ENCODE peak calls at places on chromosomes 16 and 17, in five cellular contexts. One of them, this sample, is unnamed.

GRCh38 chr16:27538508-27538907 is 11.2 kb downstream of the GTF3C1 start:
- DNase-seq in neural progenitor cell: no peak
- DNase-seq in AG04450: no peak
- DNase-seq in upper lobe of right lung: no peak
- DNase-seq in sigmoid colon: no peak
- DNase-seq in this sample: no peak

GRCh38 chr17:1158879-1159278 is 20.9 kb downstream of the ABR start:
- DNase-seq in neural progenitor cell: no peak
- DNase-seq in AG04450: peak; percentile 43
- DNase-seq in upper lobe of right lung: no peak
- DNase-seq in sigmoid colon: no peak
- DNase-seq in this sample: no peak

GRCh38 chr16:64253525-64253924 is 868.3 kb downstream of the CDH11 start:
- DNase-seq in neural progenitor cell: no peak
- DNase-seq in AG04450: no peak
- DNase-seq in upper lobe of right lung: no peak
- DNase-seq in sigmoid colon: no peak
- DNase-seq in this sample: no peak

GRCh38 chr17:14276535-14277250 is 24.2 kb upstream of the HS3ST3B1 start:
- DNase-seq in neural progenitor cell: no peak
- DNase-seq in AG04450: no peak
- DNase-seq in upper lobe of right lung: no peak
- DNase-seq in sigmoid colon: no peak
- DNase-seq in this sample: no peak

GRCh38 chr17:1830288-1830687 is 483 bp downstream of the RPA1 start:
- DNase-seq in neural progenitor cell: peak; percentile 48
- DNase-seq in AG04450: no peak
- DNase-seq in upper lobe of right lung: no peak
- DNase-seq in sigmoid colon: no peak
- DNase-seq in this sample: no peak

GRCh38 chr17:75073618-75074047 is 14.1 kb upstream of the SLC16A5 start:
- DNase-seq in neural progenitor cell: no peak
- DNase-seq in AG04450: no peak
- DNase-seq in upper lobe of right lung: no peak
- DNase-seq in sigmoid colon: peak; percentile 80
- DNase-seq in this sample: no peak

GRCh38 chr16:14302031-14302398 is 230.9 kb downstream of the MRTFB start:
- DNase-seq in neural progenitor cell: peak; percentile 82
- DNase-seq in AG04450: no peak
- DNase-seq in upper lobe of right lung: peak; percentile 77
- DNase-seq in sigmoid colon: peak; percentile 79
- DNase-seq in this sample: no peak

GRCh38 chr16:22335668-22336246 is 38.5 kb downstream of the POLR3E start:
- DNase-seq in neural progenitor cell: no peak
- DNase-seq in AG04450: no peak
- DNase-seq in upper lobe of right lung: no peak
- DNase-seq in sigmoid colon: no peak
- DNase-seq in this sample: no peak

GRCh38 chr17:61247438-61247837 is 152.2 kb upstream of the TBX2 start:
- DNase-seq in neural progenitor cell: no peak
- DNase-seq in AG04450: no peak
- DNase-seq in upper lobe of right lung: no peak
- DNase-seq in sigmoid colon: no peak
- DNase-seq in this sample: no peak

GRCh38 chr17:58786586-58787295 is 31.1 kb downstream of the PPM1E start:
- DNase-seq in neural progenitor cell: no peak
- DNase-seq in AG04450: peak; percentile 56
- DNase-seq in upper lobe of right lung: no peak
- DNase-seq in sigmoid colon: no peak
- DNase-seq in this sample: no peak

GRCh38 chr16:28935924-28936783 is 4.4 kb downstream of the CD19 start:
- DNase-seq in neural progenitor cell: peak; percentile 69
- DNase-seq in AG04450: no peak
- DNase-seq in upper lobe of right lung: peak; percentile 92
- DNase-seq in sigmoid colon: peak; percentile 82
- DNase-seq in this sample: no peak

DNA sequence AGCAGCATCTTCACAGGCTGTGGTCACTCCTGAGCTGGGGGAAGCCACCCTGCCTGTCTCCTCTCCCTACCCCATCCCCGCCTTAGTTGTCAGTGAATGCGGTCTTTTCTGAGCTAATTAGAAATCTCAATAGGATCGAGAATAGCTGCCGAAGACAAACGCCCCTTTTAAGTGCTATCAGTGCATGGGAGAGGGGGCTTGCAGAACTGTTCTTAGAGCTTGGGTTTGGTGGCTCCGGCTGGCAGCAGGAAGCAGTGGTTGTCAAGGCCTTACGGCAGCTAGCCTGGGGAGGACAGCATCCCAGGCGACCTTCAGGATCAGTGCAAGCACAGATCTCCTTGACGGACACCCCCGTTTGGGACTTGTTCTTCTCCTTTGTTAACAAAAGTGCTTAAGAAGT is 195.1 kb downstream of the CCDC182 start:
- DNase-seq in neural progenitor cell: peak; percentile 75
- DNase-seq in AG04450: no peak
- DNase-seq in upper lobe of right lung: no peak
- DNase-seq in sigmoid colon: no peak
- DNase-seq in this sample: no peak
- TF ChIP-seq CTCF in neural progenitor cell: no peak
- TF ChIP-seq CTCF in AG04450: no peak
- TF ChIP-seq CTCF in upper lobe of right lung: no peak
- TF ChIP-seq CTCF in sigmoid colon: no peak
- TF ChIP-seq CTCF in this sample: no peak

GRCh38 chr16:16143038-16143763 is 80.1 kb downstream of the ABCC6 start:
- DNase-seq in neural progenitor cell: peak; percentile 37
- DNase-seq in AG04450: no peak
- DNase-seq in upper lobe of right lung: no peak
- DNase-seq in sigmoid colon: no peak
- DNase-seq in this sample: no peak

GRCh38 chr16:16143941-16144340 is 79.4 kb downstream of the ABCC6 start:
- DNase-seq in neural progenitor cell: no peak
- DNase-seq in AG04450: no peak
- DNase-seq in upper lobe of right lung: no peak
- DNase-seq in sigmoid colon: no peak
- DNase-seq in this sample: no peak

GRCh38 chr16:16144416-16144815 is 78.9 kb downstream of the ABCC6 start:
- DNase-seq in neural progenitor cell: no peak
- DNase-seq in AG04450: no peak
- DNase-seq in upper lobe of right lung: no peak
- DNase-seq in sigmoid colon: no peak
- DNase-seq in this sample: no peak

GRCh38 chr16:16146380-16147315 is 76.6 kb downstream of the ABCC6 start:
- DNase-seq in neural progenitor cell: no peak
- DNase-seq in AG04450: no peak
- DNase-seq in upper lobe of right lung: no peak
- DNase-seq in sigmoid colon: no peak
- DNase-seq in this sample: no peak

GRCh38 chr16:16145286-16145685 is 78.0 kb downstream of the ABCC6 start:
- DNase-seq in neural progenitor cell: no peak
- DNase-seq in AG04450: no peak
- DNase-seq in upper lobe of right lung: no peak
- DNase-seq in sigmoid colon: no peak
- DNase-seq in this sample: no peak
- TF ChIP-seq CTCF in neural progenitor cell: no peak
- TF ChIP-seq CTCF in AG04450: peak; percentile 7
- TF ChIP-seq CTCF in upper lobe of right lung: no peak
- TF ChIP-seq CTCF in sigmoid colon: no peak
- TF ChIP-seq CTCF in this sample: peak; percentile 21

GRCh38 chr16:82755570-82756282 is 129.0 kb downstream of the CDH13 start:
- DNase-seq in neural progenitor cell: peak; percentile 6
- DNase-seq in AG04450: no peak
- DNase-seq in upper lobe of right lung: no peak
- DNase-seq in sigmoid colon: no peak
- DNase-seq in this sample: no peak
- TF ChIP-seq CTCF in neural progenitor cell: peak; percentile 47
- TF ChIP-seq CTCF in AG04450: peak; percentile 34
- TF ChIP-seq CTCF in upper lobe of right lung: peak; percentile 6
- TF ChIP-seq CTCF in sigmoid colon: no peak
- TF ChIP-seq CTCF in this sample: peak; percentile 70

GRCh38 chr16:3123986-3124886 is 10.6 kb upstream of the ZNF213 start:
- DNase-seq in neural progenitor cell: peak; percentile 100
- DNase-seq in AG04450: peak; percentile 74
- DNase-seq in upper lobe of right lung: peak; percentile 98
- DNase-seq in sigmoid colon: peak; percentile 98
- DNase-seq in this sample: peak; percentile 98
- TF ChIP-seq CTCF in neural progenitor cell: peak; percentile 37
- TF ChIP-seq CTCF in AG04450: peak; percentile 31
- TF ChIP-seq CTCF in upper lobe of right lung: peak; percentile 33
- TF ChIP-seq CTCF in sigmoid colon: no peak
- TF ChIP-seq CTCF in this sample: peak; percentile 69

This sample was measured in chondrocyte.